ENCODE peak calls at places on chromosomes 16 and 17, in five cellular contexts. J is body of pancreas, O is heart right ventricle, I is IMR-90, P is left lung. D is an unnamed sample.

GRCh38 chr16:46583036-46583435 is 38.1 kb downstream of the SHCBP1 start:
- DNase-seq in P (no peak), J (no peak), I (no peak), O (no peak), D (no peak)

GRCh38 chr17:10843806-10844205 is 5.9 kb upstream of the PIRT start:
- DNase-seq in P (no peak), O (peak), J (no peak), I (no peak), D (no peak)

GRCh38 chr17:59329558-59330313 is 1.7 kb upstream of the YPEL2 start:
- DNase-seq in P (no peak), I (peak), O (peak), J (peak), D (peak)

GRCh38 chr16:81595676-81596292 is 151.2 kb downstream of the CMIP start:
- DNase-seq in O (no peak), J (no peak), P (no peak), I (no peak), D (no peak)

GRCh38 chr16:67243481-67243880 is 3.8 kb downstream of the FHOD1 start:
- DNase-seq in I (no peak), O (no peak), J (no peak), P (peak), D (no peak)

GRCh38 chr17:79071161-79071560 is 3.5 kb upstream of the ENGASE start:
- DNase-seq in P (no peak), J (no peak), I (no peak), O (no peak), D (no peak)

GRCh38 chr16:81214745-81215166 is 23.7 kb upstream of the BCO1 start:
- DNase-seq in J (peak), P (no peak), I (peak), O (no peak), D (no peak)

GRCh38 chr17:3845754-3846738 is at the start of gene NCBP3:
- DNase-seq in O (peak), I (peak), J (peak), P (peak), D (peak)

GRCh38 chr17:4786111-4786491 is at the start of gene VMO1:
- DNase-seq in O (no peak), I (no peak), P (peak), J (no peak), D (no peak)

DNA sequence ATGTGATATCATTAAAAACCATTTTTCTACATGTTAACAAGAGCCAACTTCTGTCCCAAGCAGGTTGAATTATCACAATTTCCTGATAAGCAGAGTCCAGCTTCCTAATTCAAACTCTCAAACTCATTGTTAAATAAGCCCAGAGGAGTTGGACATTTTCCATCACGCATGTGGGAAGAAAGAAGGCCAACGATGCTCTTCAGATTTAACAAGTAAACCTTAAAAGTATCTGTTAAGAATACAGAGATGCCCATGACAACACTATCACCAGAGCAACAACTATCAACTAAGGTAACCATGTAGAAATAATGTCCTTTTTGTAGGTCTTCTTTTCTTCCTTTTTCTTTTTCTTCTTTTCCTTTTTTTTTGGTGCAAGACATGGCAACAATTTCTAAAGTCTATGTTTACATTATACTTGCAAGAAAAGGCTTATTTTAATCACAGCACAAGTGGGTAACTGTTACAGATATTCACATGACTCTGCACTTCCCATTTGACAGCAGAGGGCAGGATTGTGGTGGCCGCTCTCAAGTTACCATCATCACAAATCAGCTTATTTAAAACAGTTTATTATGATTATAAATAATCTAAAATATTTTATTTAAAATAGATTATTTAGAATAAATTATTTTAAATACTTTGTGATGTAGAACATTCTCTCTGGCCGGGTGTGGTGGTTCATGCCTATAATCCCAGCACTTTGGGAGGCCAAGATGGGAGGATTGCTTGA is 35.7 kb upstream of the DHRS7B start:
- DNase-seq in I (peak), J (no peak), O (no peak), P (no peak), D (no peak)
- TF ChIP-seq CTCF in I (no peak), J (no peak), O (no peak), P (no peak), D (no peak)

GRCh38 chr16:48810803-48811453 is 200.9 kb upstream of the N4BP1 start:
- DNase-seq in I (no peak), J (no peak), O (no peak), P (peak), D (no peak)
- H3K4me3 ChIP-seq in I (no peak), J (no peak), O (peak), P (no peak), D (no peak)

DNA sequence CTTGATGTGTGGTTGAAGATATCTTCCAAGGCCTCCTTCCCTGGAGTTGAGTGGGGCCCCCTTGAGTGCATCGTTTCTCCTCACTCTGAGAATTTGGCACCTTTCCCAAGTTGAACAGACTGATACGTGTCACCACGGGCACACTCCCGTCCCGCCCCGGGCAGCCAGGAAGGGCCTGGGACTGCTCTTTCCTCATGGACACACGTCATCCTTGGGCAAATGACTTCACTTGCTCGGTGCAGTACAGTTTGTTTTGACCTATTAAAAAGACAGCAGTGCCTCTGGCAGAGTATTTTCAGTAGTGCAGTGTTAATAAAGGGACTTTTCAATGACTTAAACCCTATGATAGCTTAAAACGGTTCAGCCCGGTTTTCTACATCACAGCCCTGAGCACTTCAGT is 59.9 kb downstream of the SEC14L1 start:
- DNase-seq in P (no peak), J (no peak), O (no peak), I (no peak), D (no peak)
- TF ChIP-seq CTCF in P (no peak), J (no peak), O (no peak), I (no peak), D (no peak)

GRCh38 chr16:22668318-22668717 is 145.6 kb upstream of the HS3ST2 start:
- DNase-seq in J (no peak), P (no peak), I (no peak), O (no peak), D (no peak)

GRCh38 chr16:22671301-22672076 is 142.5 kb upstream of the HS3ST2 start:
- DNase-seq in P (no peak), J (no peak), I (peak), O (no peak), D (no peak)

GRCh38 chr16:22670551-22670970 is 143.4 kb upstream of the HS3ST2 start:
- DNase-seq in J (no peak), O (no peak), P (no peak), I (no peak), D (no peak)

GRCh38 chr16:22672830-22673210 is 141.1 kb upstream of the HS3ST2 start:
- DNase-seq in P (no peak), O (no peak), I (no peak), J (no peak), D (no peak)

DNA sequence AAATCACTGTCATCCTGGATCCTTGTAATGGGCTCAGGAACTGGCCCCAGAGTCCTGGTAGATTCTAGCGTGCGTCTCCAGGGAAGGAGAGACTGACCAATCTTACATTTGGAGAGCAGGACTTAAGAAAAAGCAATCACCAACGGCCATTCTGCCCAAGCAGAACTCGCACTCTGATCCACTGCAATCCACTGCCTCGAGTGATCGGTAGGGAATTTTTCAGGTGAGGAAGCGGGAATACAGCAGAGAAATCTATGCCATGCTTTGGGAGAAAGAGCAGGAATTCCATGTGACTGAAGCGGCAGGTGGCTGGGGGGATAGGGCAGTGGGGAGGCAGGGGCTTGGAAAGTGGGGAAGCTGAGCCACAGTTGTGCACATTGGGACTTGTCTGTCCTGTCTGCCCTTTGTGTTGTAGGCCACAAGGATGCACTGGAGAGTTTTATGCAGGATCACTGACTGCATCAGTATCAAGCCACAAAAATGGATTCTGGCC is 143.9 kb upstream of the HS3ST2 start:
- DNase-seq in O (no peak), I (no peak), P (no peak), J (no peak), D (no peak)
- H3K4me3 ChIP-seq in O (no peak), I (no peak), P (no peak), J (no peak), D (no peak)

GRCh38 chr17:29091591-29092291 is 48.8 kb downstream of the PIPOX start:
- DNase-seq in O (no peak), J (no peak), I (no peak), P (no peak), D (no peak)

GRCh38 chr17:29094101-29094708 is 51.3 kb downstream of the PIPOX start:
- DNase-seq in P (peak), O (no peak), J (no peak), I (no peak), D (no peak)

GRCh38 chr17:29093090-29093871 is 50.3 kb downstream of the PIPOX start:
- DNase-seq in I (no peak), J (no peak), P (peak), O (no peak), D (no peak)

GRCh38 chr17:29089601-29090044 is 46.7 kb downstream of the PIPOX start:
- DNase-seq in O (no peak), J (no peak), I (no peak), P (peak), D (no peak)

GRCh38 chr17:29090746-29091395 is 47.9 kb downstream of the PIPOX start:
- DNase-seq in J (no peak), P (no peak), I (no peak), O (no peak), D (no peak)
- TF ChIP-seq CTCF in J (no peak), P (no peak), I (no peak), O (no peak), D (peak)

DNA sequence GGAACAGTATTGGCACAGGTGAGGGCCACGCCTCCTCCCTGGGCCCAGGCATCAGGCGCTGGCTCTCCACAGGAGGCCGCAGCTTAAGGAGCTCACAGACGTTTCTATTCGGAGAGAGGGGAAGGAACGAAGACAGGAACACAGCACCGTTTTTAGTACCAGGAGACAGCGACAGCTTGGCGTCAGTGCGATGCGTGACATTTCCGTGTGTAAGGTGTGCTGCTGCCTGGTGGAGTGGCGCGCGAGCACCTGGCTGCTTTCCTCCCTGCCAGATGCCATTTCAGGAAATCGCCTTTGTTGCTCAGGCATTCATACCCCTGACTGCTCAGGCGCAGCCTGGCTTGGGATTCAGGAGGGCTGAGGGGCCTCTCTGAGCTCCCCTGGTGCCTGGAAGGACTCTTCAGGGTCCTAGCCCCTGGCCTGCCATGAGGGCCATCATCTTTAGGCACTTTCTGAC is 367.5 kb downstream of the CPPED1 start:
- DNase-seq in O (no peak), P (no peak), I (no peak), J (peak), D (no peak)
- H3K4me3 ChIP-seq in O (no peak), P (no peak), I (no peak), J (no peak), D (no peak)

GRCh38 chr17:9261059-9262029 is 240.0 kb downstream of the NTN1 start:
- DNase-seq in J (peak), P (peak), O (no peak), I (no peak), D (no peak)
- TF ChIP-seq CTCF in J (no peak), P (no peak), O (no peak), I (no peak), D (no peak)

GRCh38 chr16:85166699-85167588 is 54.7 kb upstream of the CIBAR2 start:
- DNase-seq in J (peak), I (no peak), P (peak), O (no peak), D (no peak)

GRCh38 chr16:85166281-85166680 is 54.0 kb upstream of the CIBAR2 start:
- DNase-seq in I (peak), J (no peak), O (no peak), P (no peak), D (no peak)

GRCh38 chr16:85168732-85169256 is 56.5 kb upstream of the CIBAR2 start:
- DNase-seq in O (peak), P (peak), I (peak), J (peak), D (no peak)

GRCh38 chr16:85169333-85170065 is 57.2 kb upstream of the CIBAR2 start:
- DNase-seq in I (no peak), P (peak), O (no peak), J (peak), D (no peak)

GRCh38 chr16:85167589-85168537 is 55.6 kb upstream of the CIBAR2 start:
- DNase-seq in P (no peak), J (no peak), O (no peak), I (no peak), D (no peak)
- H3K4me3 ChIP-seq in P (peak), J (no peak), O (peak), I (no peak), D (no peak)

GRCh38 chr17:42001729-42002128 is 15.5 kb downstream of the DNAJC7 start:
- DNase-seq in P (no peak), J (no peak), I (no peak), O (no peak), D (no peak)

GRCh38 chr17:41998497-41998896 is 18.7 kb downstream of the DNAJC7 start:
- DNase-seq in J (no peak), I (no peak), P (no peak), O (no peak), D (no peak)

GRCh38 chr17:41992576-41992975 is 24.7 kb downstream of the DNAJC7 start:
- DNase-seq in J (no peak), I (no peak), P (no peak), O (no peak), D (no peak)

GRCh38 chr17:42000399-42001076 is 16.7 kb downstream of the DNAJC7 start:
- DNase-seq in I (no peak), P (no peak), O (no peak), J (no peak), D (no peak)

DNA sequence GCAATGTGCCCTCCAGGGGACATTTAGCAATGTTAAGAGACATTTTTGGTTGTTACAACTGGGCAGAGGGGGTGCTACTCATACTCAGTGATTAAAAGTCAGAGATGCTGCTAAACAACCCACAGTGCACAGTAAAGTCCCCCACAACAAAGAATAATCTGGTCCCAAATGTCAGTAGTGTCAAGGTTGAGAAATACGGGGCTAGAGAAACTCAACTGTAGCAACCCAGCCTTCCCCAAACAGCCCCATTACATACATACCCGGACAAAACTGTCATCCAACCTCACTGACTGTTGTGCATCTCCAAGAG is 20.4 kb downstream of the DNAJC7 start:
- DNase-seq in P (no peak), J (no peak), O (no peak), I (no peak), D (no peak)
- TF ChIP-seq CTCF in P (no peak), J (no peak), O (no peak), I (no peak), D (no peak)

GRCh38 chr17:69489303-69489702 is 74.8 kb downstream of the MAP2K6 start:
- DNase-seq in P (no peak), O (no peak), I (no peak), J (no peak), D (no peak)
- H3K4me3 ChIP-seq in P (no peak), O (no peak), I (no peak), J (no peak), D (no peak)